ENCODE peak calls at places on chromosomes 7 and 10, in nine cellular contexts. R is activated CD4-positive, alpha-beta T cell treated with anti-CD3 and anti-CD28 coated beads for 24 hours; Z is mucosa of gallbladder; Q is MCF 10A; S is tibial nerve; T is Daoy; G is thoracic aorta; O is T-cell; V is RWPE1. H is an unnamed sample.
A peak's percentile ranks its signal among the peaks of the same experiment; 100 is the strongest.

GRCh38 chr7:32892521-32893224 is 1.1 kb upstream of the KBTBD2 start:
- DNase-seq in V (peak; percentile 60), Z (peak; percentile 18), Q (peak; percentile 84), R (no peak), G (peak; percentile 12), O (peak; percentile 46), S (no peak), T (peak; percentile 75), H (peak; percentile 49)

GRCh38 chr7:73521636-73522080 is 435 bp downstream of the BAZ1B start:
- DNase-seq in V (peak; percentile 60), S (no peak), R (peak; percentile 49), Q (no peak), O (no peak), T (no peak), Z (no peak), G (no peak), H (peak; percentile 77)

GRCh38 chr7:54967384-54967783 is 51.4 kb upstream of the EGFR start:
- DNase-seq in V (peak; percentile 94), Z (no peak), T (no peak), S (no peak), R (no peak), O (no peak), G (no peak), Q (peak; percentile 93), H (no peak)

GRCh38 chr7:30996883-30997282 is 33.1 kb downstream of the GHRHR start:
- DNase-seq in V (no peak), T (no peak), S (no peak), Q (no peak), G (no peak), Z (no peak), O (no peak), R (no peak), H (no peak)

GRCh38 chr7:17772581-17773288 is 167.6 kb downstream of the SNX13 start:
- DNase-seq in Z (no peak), V (no peak), G (no peak), Q (no peak), S (no peak), R (no peak), T (no peak), O (no peak), H (peak; percentile 53)

GRCh38 chr10:1056326-1057105 is at the start of gene WDR37:
- DNase-seq in Z (peak; percentile 83), G (peak; percentile 44), R (peak; percentile 82), Q (peak; percentile 87), T (peak; percentile 84), O (peak; percentile 83), S (peak; percentile 64), V (peak; percentile 85), H (peak; percentile 88)

GRCh38 chr10:102280397-102281015 is 35.2 kb downstream of the GBF1 start:
- DNase-seq in R (no peak), V (no peak), Q (no peak), Z (no peak), T (peak; percentile 3), S (no peak), G (no peak), O (no peak), H (peak; percentile 75)

GRCh38 chr10:113093188-113094113 is 143.4 kb downstream of the TCF7L2 start:
- DNase-seq in T (peak; percentile 61), O (no peak), G (no peak), Q (peak; percentile 83), V (peak; percentile 83), Z (peak; percentile 40), R (no peak), S (no peak), H (no peak)

GRCh38 chr10:42980553-42981357 is 96.1 kb upstream of the RET start:
- DNase-seq in Q (no peak), Z (no peak), O (no peak), G (no peak), R (no peak), T (no peak), S (no peak), V (no peak), H (no peak)

GRCh38 chr10:88672041-88672440 is 7.8 kb downstream of the LIPF start:
- DNase-seq in Z (no peak), S (no peak), Q (no peak), R (no peak), O (no peak), G (no peak), T (peak; percentile 15), V (no peak), H (no peak)

GRCh38 chr10:104581884-104582603 is 59.0 kb upstream of the SORCS3 start:
- DNase-seq in R (no peak), V (peak; percentile 78), S (no peak), Z (no peak), G (no peak), T (no peak), O (no peak), Q (peak; percentile 45), H (no peak)

GRCh38 chr7:151373599-151373998 is 32.0 kb downstream of the NUB1 start:
- DNase-seq in Q (no peak), V (no peak), G (no peak), T (no peak), Z (no peak), O (no peak), S (no peak), R (no peak), H (no peak)

GRCh38 chr10:14553434-14553833 is 221.3 kb downstream of the FAM107B start:
- DNase-seq in T (no peak), S (no peak), Q (peak; percentile 38), Z (no peak), G (no peak), V (peak; percentile 20), R (no peak), O (no peak), H (no peak)

GRCh38 chr7:78134256-78134655 is 335.7 kb downstream of the PHTF2 start:
- DNase-seq in R (no peak), O (no peak), G (no peak), Z (no peak), Q (peak; percentile 44), S (no peak), V (peak; percentile 46), T (peak; percentile 53), H (peak; percentile 62)

GRCh38 chr10:128573236-128573800 is 447.1 kb upstream of the MKI67 start:
- DNase-seq in Q (no peak), Z (no peak), G (no peak), O (no peak), S (no peak), R (no peak), T (no peak), V (no peak), H (no peak)

GRCh38 chr10:69217119-69217754 is 2.9 kb upstream of the HKDC1 start:
- DNase-seq in G (no peak), S (no peak), V (peak; percentile 92), O (no peak), Z (no peak), T (peak; percentile 74), R (no peak), Q (peak; percentile 86), H (no peak)

GRCh38 chr10:129041916-129042315 is 425.1 kb upstream of the MGMT start:
- DNase-seq in Q (no peak), S (no peak), G (no peak), T (no peak), V (no peak), O (no peak), Z (no peak), R (no peak), H (no peak)

GRCh38 chr10:520402-520787 is 169.1 kb downstream of the DIP2C start:
- DNase-seq in R (no peak), S (no peak), G (no peak), O (no peak), Q (peak; percentile 68), T (peak; percentile 24), Z (no peak), V (peak; percentile 78), H (peak; percentile 49)

GRCh38 chr10:71831646-71832552 is 19.2 kb downstream of the PSAP start:
- DNase-seq in T (peak; percentile 59), Q (peak; percentile 61), R (no peak), O (no peak), S (no peak), V (peak; percentile 81), Z (no peak), G (no peak), H (no peak)

GRCh38 chr7:155365146-155365874 is 67.6 kb downstream of the INSIG1 start:
- DNase-seq in Z (no peak), S (no peak), O (no peak), G (no peak), V (no peak), T (no peak), Q (no peak), R (no peak), H (no peak)

GRCh38 chr7:27106181-27106905 is 3.9 kb upstream of the HOXA2 start:
- DNase-seq in Q (peak; percentile 42), O (no peak), Z (no peak), T (peak; percentile 76), V (no peak), R (no peak), S (no peak), G (no peak), H (no peak)

H was measured in cardiac muscle cell.